ENCODE peak calls at places on chromosome 11, in seven cellular contexts. E, G, Q, D, O, C and H are unnamed samples.

GRCh38 chr11:35084817-35085424 is 54.0 kb upstream of the CD44 start:
- DNase-seq in Q (no peak), D (no peak), O (no peak), E (no peak), C (no peak), G (no peak), H (no peak)

GRCh38 chr11:40104941-40105550 is 1354.4 kb downstream of the LRRC4C start:
- DNase-seq in G (no peak), C (no peak), Q (no peak), E (no peak), O (no peak), D (peak; percentile 18), H (peak; percentile 2)

GRCh38 chr11:114280696-114281095 is 15.5 kb upstream of the NNMT start:
- DNase-seq in O (peak; percentile 92), G (peak; percentile 34), D (peak; percentile 92), Q (peak; percentile 81), C (peak; percentile 93), E (peak; percentile 35), H (peak; percentile 88)

GRCh38 chr11:65921033-65921555 is 1.9 kb downstream of the DRAP1 start:
- DNase-seq in O (peak; percentile 49), E (no peak), Q (no peak), D (no peak), C (no peak), G (no peak), H (no peak)

GRCh38 chr11:130999992-131000770 is 83.9 kb upstream of the SNX19 start:
- DNase-seq in E (peak; percentile 19), C (peak; percentile 99), Q (peak; percentile 56), O (peak; percentile 96), G (no peak), D (no peak), H (no peak)

GRCh38 chr11:58629857-58630256 is 7.4 kb downstream of the CNTF start:
- DNase-seq in G (peak; percentile 45), D (peak; percentile 86), C (peak; percentile 67), O (peak; percentile 82), Q (peak; percentile 46), E (peak; percentile 22), H (peak; percentile 48)

GRCh38 chr11:120561286-120561685 is 49.7 kb downstream of the GRIK4 start:
- DNase-seq in O (no peak), Q (no peak), C (no peak), D (no peak), G (no peak), E (no peak), H (no peak)

GRCh38 chr11:25587496-25587895 is 744.4 kb upstream of the ANO3 start:
- DNase-seq in O (no peak), C (no peak), G (no peak), Q (no peak), D (no peak), E (no peak), H (no peak)

GRCh38 chr11:123798079-123798478 is 8.1 kb downstream of the OR6M1 start:
- DNase-seq in D (no peak), G (no peak), E (no peak), O (no peak), Q (no peak), C (no peak), H (no peak)

GRCh38 chr11:44950625-44951472 is at the start of gene TP53I11:
- DNase-seq in C (peak; percentile 63), G (peak; percentile 52), O (peak; percentile 87), D (no peak), E (peak; percentile 48), Q (peak; percentile 85), H (peak; percentile 84)

GRCh38 chr11:6413791-6414231 is 5.1 kb downstream of the APBB1 start:
- DNase-seq in O (peak; percentile 24), Q (no peak), G (no peak), D (no peak), C (no peak), E (no peak), H (no peak)

GRCh38 chr11:2164861-2165555 is 4.0 kb upstream of the INS start:
- DNase-seq in D (no peak), E (no peak), O (peak; percentile 29), C (no peak), Q (no peak), G (no peak), H (no peak)
- TF ChIP-seq EZH2 in D (no peak), E (no peak), O (no peak), C (no peak), Q (no peak), G (no peak), H (no peak)

DNA sequence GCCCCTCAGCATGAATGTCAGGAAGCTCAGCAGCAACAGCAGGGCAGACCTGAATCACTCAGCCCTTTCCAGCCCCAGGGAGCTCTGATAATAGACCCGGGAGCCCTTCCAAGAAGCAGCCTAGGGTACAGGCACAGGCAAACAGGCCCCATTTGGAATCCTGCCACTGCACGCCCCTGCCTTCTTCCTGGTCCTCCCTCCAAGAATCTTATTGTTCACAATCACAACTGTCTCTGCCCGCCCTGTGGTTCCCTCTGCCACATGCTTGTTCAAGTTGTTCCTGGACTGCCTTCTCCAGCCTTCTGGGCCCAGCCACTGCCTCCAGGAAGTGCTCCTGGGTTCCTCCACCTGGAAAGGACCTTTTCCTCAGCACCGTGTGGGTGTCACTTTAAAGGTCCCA is 54.6 kb downstream of the LRRC32 start:
- DNase-seq in E (no peak), D (no peak), C (no peak), Q (no peak), O (peak; percentile 57), G (no peak), H (no peak)
- TF ChIP-seq EZH2phosphoT487 in E (no peak), D (no peak), C (no peak), Q (no peak), O (no peak), G (no peak), H (no peak)

DNA sequence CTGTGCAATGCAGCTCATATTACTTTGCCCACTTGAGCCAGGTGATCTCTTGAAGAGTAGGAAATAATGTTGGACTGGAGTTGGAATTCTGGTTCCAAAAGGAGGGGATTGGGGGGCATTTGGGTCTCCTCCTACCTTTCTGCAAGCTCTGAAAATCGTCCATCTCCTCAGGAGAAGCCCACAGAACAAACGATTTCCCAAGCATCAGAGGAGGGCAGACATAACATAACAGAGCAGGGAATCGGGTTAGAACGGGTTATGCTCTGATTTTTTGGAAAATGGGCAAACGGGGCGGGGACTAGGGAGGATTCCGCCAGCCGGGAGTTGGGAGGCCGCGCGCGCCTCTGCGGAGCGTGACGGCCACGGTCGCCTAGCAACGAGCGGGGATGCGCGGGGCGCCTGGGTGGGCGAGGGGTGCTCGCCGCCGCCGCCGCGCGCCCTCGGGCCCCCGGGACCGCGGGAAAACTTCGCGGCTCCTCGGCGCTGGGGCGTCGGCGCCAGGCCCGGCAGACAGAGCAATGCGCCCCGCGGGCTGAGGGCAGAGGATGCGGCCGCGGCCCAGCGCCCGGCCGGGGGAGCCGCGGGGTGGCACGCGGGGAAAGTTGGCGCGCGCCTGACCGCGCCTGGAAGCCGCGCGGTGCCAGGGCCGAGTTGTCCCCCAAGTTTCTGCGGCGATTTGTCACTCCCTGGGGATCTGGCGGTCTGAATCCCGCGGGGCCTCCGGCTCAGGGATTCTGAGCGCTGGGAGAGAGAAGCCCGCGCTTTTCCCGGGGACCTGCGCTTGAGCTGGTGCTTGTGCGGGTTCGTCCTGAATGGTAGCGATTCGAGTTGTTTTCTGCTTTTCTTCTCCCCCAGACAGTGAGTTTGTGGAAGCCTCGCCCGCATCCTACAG is 27.8 kb upstream of the AMOTL1 start:
- DNase-seq in Q (peak; percentile 77), G (peak; percentile 12), D (peak; percentile 70), O (peak; percentile 80), C (peak; percentile 54), E (no peak), H (peak; percentile 81)
- TF ChIP-seq EZH2 in Q (no peak), G (no peak), D (peak; percentile 75), O (no peak), C (no peak), E (no peak), H (peak; percentile 69)

GRCh38 chr11:19437760-19438159 is 197.0 kb upstream of the E2F8 start:
- DNase-seq in C (peak; percentile 95), O (peak; percentile 83), E (no peak), Q (no peak), G (no peak), D (no peak), H (no peak)
- TF ChIP-seq EZH2phosphoT487 in C (no peak), O (no peak), E (no peak), Q (no peak), G (no peak), D (no peak), H (no peak)

GRCh38 chr11:129738242-129738641 is 77.4 kb upstream of the TMEM45B start:
- DNase-seq in G (no peak), C (peak; percentile 74), E (no peak), O (no peak), Q (no peak), D (no peak), H (no peak)

GRCh38 chr11:129739339-129739738 is 76.3 kb upstream of the TMEM45B start:
- DNase-seq in Q (no peak), C (no peak), G (no peak), E (no peak), O (no peak), D (no peak), H (no peak)

GRCh38 chr11:129734654-129735053 is 81.0 kb upstream of the TMEM45B start:
- DNase-seq in O (no peak), Q (no peak), E (no peak), D (no peak), G (no peak), C (no peak), H (no peak)

GRCh38 chr11:129740125-129740719 is 75.4 kb upstream of the TMEM45B start:
- DNase-seq in D (no peak), E (no peak), G (no peak), O (no peak), C (no peak), Q (no peak), H (no peak)

GRCh38 chr11:129737535-129738230 is 78.0 kb upstream of the TMEM45B start:
- DNase-seq in G (no peak), C (no peak), D (no peak), E (no peak), O (no peak), Q (no peak), H (no peak)
- TF ChIP-seq EZH2 in G (no peak), C (no peak), D (no peak), E (no peak), O (no peak), Q (no peak), H (no peak)

DNA sequence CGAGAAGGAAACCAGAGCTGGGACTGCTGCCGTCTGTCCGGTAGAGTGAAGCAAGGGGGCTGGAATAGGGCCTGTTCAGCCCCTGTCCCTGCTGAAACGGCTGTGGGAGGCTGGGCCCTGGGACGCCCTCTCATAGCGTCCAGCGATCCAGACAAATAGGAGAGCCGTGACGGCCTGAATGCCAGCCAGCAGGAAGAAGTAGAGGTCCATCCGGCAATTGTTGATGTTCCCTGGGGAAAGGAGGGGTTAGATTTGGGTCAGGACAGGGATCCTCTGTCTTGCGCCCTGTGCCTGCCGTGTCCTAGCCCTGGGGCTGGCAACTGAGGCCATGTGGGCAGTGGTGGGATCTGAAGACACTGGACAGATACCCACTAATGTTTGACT is 12.9 kb downstream of the TMEM132A start:
- DNase-seq in D (no peak), Q (no peak), E (no peak), C (no peak), O (no peak), G (no peak), H (no peak)
- TF ChIP-seq EZH2phosphoT487 in D (no peak), Q (no peak), E (no peak), C (no peak), O (no peak), G (no peak), H (no peak)